ENCODE peak calls at places on chromosome 9, in eight cellular contexts. M is upper lobe of right lung; W is hippocampal formation; F is stimulated activated CD4-positive, alpha-beta T cell treated with anti-CD3 and anti-CD28 coated beads, Interleukin-12 subunit alpha, Interleukin-12 subunit beta, amount 100 ng/mL, for 48 hours; X is HS-5; I is uterus; R is CD4-positive, alpha-beta memory T cell; O is brain microvascular endothelial cell. G is an unnamed sample.

GRCh38 chr9:91164724-91165520 is 196.8 kb downstream of the AUH start:
- DNase-seq in W (peak; percentile 26), F (no peak), M (peak; percentile 81), X (peak; percentile 83), R (peak; percentile 40), I (peak; percentile 42), O (peak; percentile 99), G (peak; percentile 92)

GRCh38 chr9:138017200-138017599 is 139.6 kb downstream of the CACNA1B start:
- DNase-seq in W (no peak), X (no peak), R (no peak), I (no peak), M (no peak), O (no peak), F (no peak), G (no peak)

GRCh38 chr9:84839538-84839937 is 170.0 kb downstream of the NTRK2 start:
- DNase-seq in I (no peak), O (peak; percentile 30), X (no peak), W (peak; percentile 36), M (no peak), F (no peak), R (no peak), G (peak; percentile 51)

GRCh38 chr9:135328485-135329417 is 150.8 kb upstream of the PPP1R26 start:
- DNase-seq in O (no peak), X (no peak), M (peak; percentile 47), I (peak; percentile 5), R (no peak), W (no peak), F (no peak), G (no peak)

GRCh38 chr9:17088566-17088965 is 46.3 kb upstream of the CNTLN start:
- DNase-seq in F (no peak), W (no peak), X (no peak), I (no peak), O (no peak), M (no peak), R (no peak), G (no peak)

GRCh38 chr9:107830479-107830878 is 340.9 kb upstream of the KLF4 start:
- DNase-seq in O (no peak), R (no peak), M (no peak), X (no peak), I (no peak), F (no peak), W (no peak), G (no peak)

GRCh38 chr9:136441681-136442245 is 2.1 kb upstream of the INPP5E start:
- DNase-seq in I (no peak), W (no peak), X (no peak), O (peak; percentile 14), M (no peak), R (no peak), F (no peak), G (no peak)

GRCh38 chr9:13731637-13732036 is 452.1 kb upstream of the MPDZ start:
- DNase-seq in X (no peak), F (no peak), R (no peak), I (no peak), W (no peak), M (no peak), O (no peak), G (no peak)

GRCh38 chr9:89095755-89096154 is 82.9 kb downstream of the SHC3 start:
- DNase-seq in M (no peak), I (no peak), F (no peak), R (no peak), W (no peak), X (no peak), O (no peak), G (no peak)

GRCh38 chr9:136762915-136763648 is 1.2 kb downstream of the LCN15 start:
- DNase-seq in X (no peak), F (no peak), R (no peak), W (no peak), O (no peak), M (peak; percentile 79), I (peak; percentile 31), G (no peak)

GRCh38 chr9:129319938-129320481 is 141.9 kb upstream of the IER5L start:
- DNase-seq in F (no peak), W (no peak), M (peak; percentile 53), O (no peak), I (peak; percentile 37), R (no peak), X (no peak), G (no peak)

GRCh38 chr9:129640086-129640870 is 1.7 kb downstream of the ASB6 start:
- DNase-seq in O (no peak), R (no peak), F (no peak), I (no peak), X (no peak), W (no peak), M (no peak), G (no peak)

GRCh38 chr9:130518943-130519772 is 60.2 kb upstream of the FUBP3 start:
- DNase-seq in W (no peak), F (no peak), R (no peak), M (no peak), X (no peak), I (no peak), O (no peak), G (no peak)

GRCh38 chr9:15725953-15726352 is 173.1 kb downstream of the CCDC171 start:
- DNase-seq in W (no peak), F (no peak), X (peak; percentile 30), R (no peak), O (no peak), M (no peak), I (no peak), G (peak; percentile 59)

GRCh38 chr9:137044502-137045177 is 1.3 kb downstream of the NPDC1 start:
- DNase-seq in X (no peak), I (no peak), M (no peak), W (no peak), R (no peak), O (no peak), F (no peak), G (no peak)

GRCh38 chr9:110545705-110546104 is 33.8 kb downstream of the SVEP1 start:
- DNase-seq in R (no peak), O (peak; percentile 40), W (peak; percentile 12), I (no peak), M (no peak), F (no peak), X (no peak), G (no peak)

GRCh38 chr9:77952641-77953341 is 78.8 kb downstream of the GNAQ start:
- DNase-seq in W (no peak), F (no peak), O (peak; percentile 7), M (no peak), X (no peak), I (no peak), R (no peak), G (no peak)

GRCh38 chr9:113934826-113935676 is 58.9 kb downstream of the ZNF618 start:
- DNase-seq in R (no peak), X (no peak), W (no peak), O (no peak), I (no peak), F (no peak), M (no peak), G (no peak)

GRCh38 chr9:71762900-71763653 is 5.2 kb downstream of the CEMIP2 start:
- DNase-seq in X (peak; percentile 88), O (peak; percentile 42), R (no peak), W (no peak), M (no peak), F (no peak), I (no peak), G (no peak)

GRCh38 chr9:24841993-24842392 is 296.3 kb upstream of the IZUMO3 start:
- DNase-seq in X (no peak), O (no peak), I (no peak), R (no peak), M (no peak), W (no peak), F (no peak), G (no peak)

GRCh38 chr9:125472926-125473701 is 211.5 kb downstream of the GAPVD1 start:
- DNase-seq in M (no peak), R (no peak), X (no peak), F (no peak), O (peak; percentile 78), I (peak; percentile 64), W (no peak), G (no peak)

GRCh38 chr9:127568971-127569818 is 42.9 kb upstream of the STXBP1 start:
- DNase-seq in W (peak; percentile 77), F (peak; percentile 58), M (peak; percentile 92), I (peak; percentile 81), X (no peak), R (peak; percentile 75), O (no peak), G (no peak)

GRCh38 chr9:135584934-135585333 is 23.4 kb downstream of the PAEP start:
- DNase-seq in O (peak; percentile 9), I (no peak), X (no peak), M (no peak), W (no peak), F (no peak), R (no peak), G (no peak)

GRCh38 chr9:115229496-115229895 is 111.5 kb upstream of the TNC start:
- DNase-seq in M (no peak), I (no peak), R (no peak), X (no peak), O (peak; percentile 51), F (no peak), W (no peak), G (no peak)

GRCh38 chr9:107465467-107466451 is 23.8 kb downstream of the KLF4 start:
- DNase-seq in I (peak; percentile 81), M (peak; percentile 86), O (peak; percentile 45), W (peak; percentile 37), X (no peak), F (no peak), R (no peak), G (no peak)

GRCh38 chr9:33131505-33132248 is 35.5 kb downstream of the B4GALT1 start:
- DNase-seq in M (no peak), I (no peak), W (no peak), R (no peak), F (no peak), O (no peak), X (no peak), G (no peak)

GRCh38 chr9:31030741-31031202 is 1353.7 kb upstream of the ACO1 start:
- DNase-seq in X (peak; percentile 68), F (no peak), W (no peak), I (no peak), O (no peak), R (no peak), M (no peak), G (no peak)

GRCh38 chr9:122374885-122375420 is 4.1 kb downstream of the PTGS1 start:
- DNase-seq in I (peak; percentile 72), F (no peak), W (no peak), O (peak; percentile 51), R (no peak), X (no peak), M (peak; percentile 73), G (peak; percentile 75)

GRCh38 chr9:108543251-108543768 is 312.5 kb downstream of the ACTL7B start:
- DNase-seq in R (no peak), X (peak; percentile 85), M (no peak), W (no peak), I (no peak), F (no peak), O (no peak), G (peak; percentile 35)

G was measured in HFF-Myc.